ENCODE peak calls at places on chromosomes 16 and 17, in ten cellular contexts. D, F, Z, C, R, B, A, E, M and J are unnamed samples.

GRCh38 chr16:19879241-19879792 is 5.3 kb downstream of the GPRC5B start:
- DNase-seq in D (no peak), F (peak), Z (no peak), C (no peak), R (no peak), B (no peak), A (no peak), E (no peak), M (no peak), J (no peak)

GRCh38 chr17:30413109-30413508 is 34.4 kb downstream of the CPD start:
- DNase-seq in D (no peak), F (no peak), Z (no peak), C (no peak), R (no peak), B (no peak), A (no peak), E (no peak), M (no peak), J (no peak)

GRCh38 chr17:4509402-4509801 is 10.7 kb downstream of the SPNS2 start:
- DNase-seq in D (peak), F (no peak), Z (no peak), C (no peak), R (peak), B (no peak), A (no peak), E (no peak), M (no peak), J (no peak)

GRCh38 chr17:64418506-64419339 is 28.1 kb upstream of the PECAM1 start:
- DNase-seq in D (peak), F (peak), Z (no peak), C (no peak), R (no peak), B (no peak), A (peak), E (no peak), M (no peak), J (no peak)

GRCh38 chr17:40551091-40551873 is 14.0 kb downstream of the CCR7 start:
- DNase-seq in D (no peak), F (peak), Z (no peak), C (peak), R (peak), B (no peak), A (no peak), E (no peak), M (peak), J (peak)

GRCh38 chr16:77060614-77061013 is 130.4 kb upstream of the MON1B start:
- DNase-seq in D (no peak), F (no peak), Z (no peak), C (no peak), R (no peak), B (no peak), A (no peak), E (no peak), M (no peak), J (no peak)

GRCh38 chr16:9567674-9568073 is 476.2 kb downstream of the HAPSTR1 start:
- DNase-seq in D (no peak), F (no peak), Z (no peak), C (no peak), R (no peak), B (no peak), A (no peak), E (no peak), M (no peak), J (no peak)

GRCh38 chr16:1823821-1824220 is 2.8 kb downstream of the HAGH start:
- DNase-seq in D (peak), F (peak), Z (no peak), C (no peak), R (no peak), B (no peak), A (no peak), E (no peak), M (no peak), J (peak)

GRCh38 chr16:82995927-82996441 is 369.2 kb downstream of the CDH13 start:
- DNase-seq in D (no peak), F (peak), Z (no peak), C (no peak), R (no peak), B (no peak), A (peak), E (no peak), M (no peak), J (peak)

GRCh38 chr16:77383606-77384187 is 51.1 kb downstream of the ADAMTS18 start:
- DNase-seq in D (no peak), F (no peak), Z (no peak), C (no peak), R (no peak), B (no peak), A (no peak), E (no peak), M (no peak), J (no peak)

GRCh38 chr17:54372071-54372720 is 528.5 kb upstream of the TOM1L1 start:
- DNase-seq in D (no peak), F (no peak), Z (no peak), C (no peak), R (no peak), B (no peak), A (no peak), E (no peak), M (no peak), J (no peak)

GRCh38 chr16:3242709-3243108 is 7.8 kb upstream of the ZNF200 start:
- DNase-seq in D (no peak), F (no peak), Z (no peak), C (no peak), R (no peak), B (no peak), A (no peak), E (no peak), M (no peak), J (no peak)

GRCh38 chr17:9905078-9905415 is at the start of gene RCVRN:
- DNase-seq in D (no peak), F (no peak), Z (no peak), C (no peak), R (no peak), B (no peak), A (no peak), E (no peak), M (no peak), J (no peak)

GRCh38 chr17:32609085-32609484 is 122.3 kb downstream of the CDK5R1 start:
- DNase-seq in D (peak), F (no peak), Z (peak), C (no peak), R (no peak), B (peak), A (peak), E (peak), M (no peak), J (no peak)

GRCh38 chr17:82848022-82848592 is 8.3 kb upstream of the ZNF750 start:
- DNase-seq in D (no peak), F (peak), Z (no peak), C (no peak), R (peak), B (peak), A (peak), E (no peak), M (peak), J (peak)

GRCh38 chr16:68951991-68952877 is 108.9 kb downstream of the TANGO6 start:
- DNase-seq in D (no peak), F (no peak), Z (no peak), C (no peak), R (no peak), B (no peak), A (peak), E (no peak), M (no peak), J (no peak)

GRCh38 chr16:50627419-50627818 is 53.7 kb downstream of the SNX20 start:
- DNase-seq in D (peak), F (no peak), Z (peak), C (peak), R (peak), B (no peak), A (no peak), E (peak), M (peak), J (no peak)

GRCh38 chr17:49952912-49953497 is 16.0 kb upstream of the DLX4 start:
- DNase-seq in D (no peak), F (no peak), Z (no peak), C (no peak), R (no peak), B (no peak), A (no peak), E (no peak), M (peak), J (no peak)

GRCh38 chr17:76491271-76492184 is 9.7 kb downstream of the RHBDF2 start:
- DNase-seq in D (peak), F (no peak), Z (no peak), C (no peak), R (no peak), B (no peak), A (no peak), E (no peak), M (no peak), J (no peak)

GRCh38 chr17:13518271-13519000 is 83.3 kb downstream of the HS3ST3A1 start:
- DNase-seq in D (no peak), F (peak), Z (no peak), C (no peak), R (no peak), B (no peak), A (no peak), E (no peak), M (no peak), J (peak)

GRCh38 chr16:69465881-69466280 is 41.5 kb downstream of the CYB5B start:
- DNase-seq in D (no peak), F (no peak), Z (no peak), C (no peak), R (no peak), B (no peak), A (no peak), E (no peak), M (no peak), J (no peak)

GRCh38 chr16:46573008-46573833 is 48.0 kb downstream of the SHCBP1 start:
- DNase-seq in D (peak), F (no peak), Z (no peak), C (no peak), R (no peak), B (no peak), A (peak), E (no peak), M (no peak), J (peak)

GRCh38 chr16:67445913-67446907 is 15.3 kb downstream of the HSD11B2 start:
- DNase-seq in D (no peak), F (no peak), Z (no peak), C (no peak), R (no peak), B (no peak), A (no peak), E (no peak), M (peak), J (no peak)

GRCh38 chr17:19904924-19905323 is 37.2 kb upstream of the ULK2 start:
- DNase-seq in D (no peak), F (no peak), Z (no peak), C (peak), R (no peak), B (no peak), A (no peak), E (no peak), M (no peak), J (no peak)

GRCh38 chr16:2026461-2027023 is at the start of gene NHERF2:
- DNase-seq in D (no peak), F (no peak), Z (peak), C (no peak), R (no peak), B (no peak), A (no peak), E (no peak), M (peak), J (no peak)

GRCh38 chr16:17078950-17079631 is 391.7 kb downstream of the XYLT1 start:
- DNase-seq in D (no peak), F (no peak), Z (no peak), C (no peak), R (no peak), B (no peak), A (no peak), E (no peak), M (no peak), J (no peak)

GRCh38 chr17:50093246-50093645 is 1.9 kb upstream of the PDK2 start:
- DNase-seq in D (no peak), F (no peak), Z (no peak), C (no peak), R (no peak), B (no peak), A (no peak), E (no peak), M (no peak), J (no peak)

GRCh38 chr17:7929158-7930029 is at the start of gene KCNAB3:
- DNase-seq in D (peak), F (no peak), Z (peak), C (peak), R (no peak), B (no peak), A (no peak), E (no peak), M (peak), J (no peak)

GRCh38 chr17:75589919-75590303 is 2.3 kb downstream of the MYO15B start:
- DNase-seq in D (no peak), F (no peak), Z (no peak), C (peak), R (peak), B (no peak), A (no peak), E (no peak), M (peak), J (no peak)

GRCh38 chr16:12539185-12539929 is 264.3 kb downstream of the CPPED1 start:
- DNase-seq in D (peak), F (no peak), Z (no peak), C (no peak), R (no peak), B (no peak), A (no peak), E (no peak), M (no peak), J (peak)

GRCh38 chr17:38727661-38728220 is 2.4 kb upstream of the CISD3 start:
- DNase-seq in D (peak), F (no peak), Z (no peak), C (no peak), R (no peak), B (peak), A (no peak), E (no peak), M (no peak), J (no peak)

GRCh38 chr17:28404812-28405570 is 1.0 kb downstream of the SLC46A1 start:
- DNase-seq in D (no peak), F (no peak), Z (no peak), C (no peak), R (no peak), B (no peak), A (no peak), E (no peak), M (peak), J (no peak)

GRCh38 chr16:82736161-82736697 is 109.5 kb downstream of the CDH13 start:
- DNase-seq in D (no peak), F (no peak), Z (no peak), C (no peak), R (no peak), B (no peak), A (no peak), E (no peak), M (no peak), J (no peak)

GRCh38 chr16:72027669-72028378 is 19.3 kb downstream of the DHODH start:
- DNase-seq in D (no peak), F (no peak), Z (no peak), C (no peak), R (no peak), B (no peak), A (no peak), E (no peak), M (no peak), J (no peak)

GRCh38 chr17:34519286-34519685 is 60.1 kb upstream of the TMEM132E start:
- DNase-seq in D (peak), F (no peak), Z (no peak), C (no peak), R (no peak), B (no peak), A (no peak), E (no peak), M (no peak), J (no peak)

GRCh38 chr16:22313141-22313781 is 16.1 kb downstream of the POLR3E start:
- DNase-seq in D (no peak), F (no peak), Z (no peak), C (peak), R (no peak), B (no peak), A (no peak), E (no peak), M (no peak), J (no peak)

GRCh38 chr17:82458885-82459424 is 414 bp downstream of the NARF start:
- DNase-seq in D (peak), F (no peak), Z (peak), C (no peak), R (peak), B (no peak), A (no peak), E (no peak), M (no peak), J (no peak)

GRCh38 chr17:71975998-71976649 is 144.7 kb upstream of the SOX9 start:
- DNase-seq in D (no peak), F (peak), Z (no peak), C (peak), R (peak), B (no peak), A (peak), E (no peak), M (peak), J (peak)